ENCODE peak calls at places on chromosomes 5 and 9, in seven cellular contexts. Y is thoracic aorta, P is heart right ventricle, J is dorsolateral prefrontal cortex, W is A549, T is body of pancreas, Z is ovary. X is an unnamed sample.

GRCh38 chr9:109499631-109500120 is 1.6 kb upstream of the PTPN3 start:
- DNase-seq in Y (no peak), P (peak), J (peak), W (peak), T (peak), Z (no peak), X (peak)

GRCh38 chr5:67679184-67679855 is 482.7 kb upstream of the CD180 start:
- DNase-seq in Y (no peak), P (no peak), J (no peak), W (no peak), T (no peak), Z (no peak), X (no peak)

GRCh38 chr9:75036793-75037192 is 8.7 kb upstream of the CARNMT1 start:
- DNase-seq in Y (no peak), P (no peak), J (no peak), W (no peak), T (no peak), Z (no peak), X (no peak)

GRCh38 chr5:133653602-133653995 is 41.3 kb upstream of the FSTL4 start:
- DNase-seq in Y (no peak), P (no peak), J (no peak), W (no peak), T (no peak), Z (no peak), X (no peak)

GRCh38 chr9:134214766-134215394 is 50.5 kb upstream of the RNU6ATAC start:
- DNase-seq in Y (no peak), P (no peak), J (no peak), W (no peak), T (no peak), Z (peak), X (peak)

GRCh38 chr5:19496056-19496455 is 491.9 kb downstream of the CDH18 start:
- DNase-seq in Y (no peak), P (no peak), J (no peak), W (no peak), T (no peak), Z (no peak), X (no peak)

GRCh38 chr9:131977074-131977838 is 102.4 kb downstream of the MED27 start:
- DNase-seq in Y (no peak), P (no peak), J (no peak), W (no peak), T (no peak), Z (no peak), X (no peak)

GRCh38 chr9:35731415-35732184 is 395 bp downstream of the TLN1 start:
- DNase-seq in Y (no peak), P (no peak), J (no peak), W (peak), T (no peak), Z (no peak), X (no peak)

GRCh38 chr5:56456002-56456401 is 222.9 kb upstream of the ANKRD55 start:
- DNase-seq in Y (no peak), P (no peak), J (no peak), W (no peak), T (no peak), Z (no peak), X (no peak)

GRCh38 chr9:87301381-87301780 is 196.3 kb upstream of the DAPK1 start:
- DNase-seq in Y (no peak), P (no peak), J (no peak), W (no peak), T (no peak), Z (no peak), X (no peak)

GRCh38 chr5:153902026-153902425 is 136.7 kb downstream of the FAM114A2 start:
- DNase-seq in Y (no peak), P (no peak), J (no peak), W (no peak), T (no peak), Z (no peak), X (no peak)

GRCh38 chr5:154403776-154404387 is 41.9 kb upstream of the SAP30L start:
- DNase-seq in Y (no peak), P (no peak), J (no peak), W (no peak), T (no peak), Z (no peak), X (no peak)

GRCh38 chr9:134406366-134407122 is 80.3 kb downstream of the RXRA start:
- DNase-seq in Y (no peak), P (peak), J (no peak), W (peak), T (no peak), Z (no peak), X (no peak)

GRCh38 chr5:80957031-80957761 is 3.0 kb upstream of the RASGRF2 start:
- DNase-seq in Y (no peak), P (no peak), J (no peak), W (no peak), T (no peak), Z (no peak), X (no peak)

GRCh38 chr9:19404278-19405075 is 4.3 kb upstream of the ACER2 start:
- DNase-seq in Y (no peak), P (no peak), J (no peak), W (no peak), T (peak), Z (no peak), X (no peak)

GRCh38 chr5:8457187-8458037 is 588.5 kb downstream of the MTRR start:
- DNase-seq in Y (peak), P (peak), J (peak), W (peak), T (peak), Z (peak), X (peak)

GRCh38 chr5:143352691-143353090 is 50.8 kb downstream of the NR3C1 start:
- DNase-seq in Y (no peak), P (no peak), J (no peak), W (no peak), T (no peak), Z (no peak), X (no peak)

GRCh38 chr5:116520706-116521105 is 53.9 kb downstream of the SEMA6A start:
- DNase-seq in Y (no peak), P (peak), J (no peak), W (no peak), T (no peak), Z (no peak), X (no peak)

GRCh38 chr5:132103380-132103951 is 29.9 kb downstream of the CSF2 start:
- DNase-seq in Y (peak), P (peak), J (no peak), W (peak), T (peak), Z (peak), X (peak)

GRCh38 chr9:108083160-108083559 is 593.6 kb upstream of the KLF4 start:
- DNase-seq in Y (no peak), P (no peak), J (no peak), W (no peak), T (no peak), Z (no peak), X (no peak)

DNA sequence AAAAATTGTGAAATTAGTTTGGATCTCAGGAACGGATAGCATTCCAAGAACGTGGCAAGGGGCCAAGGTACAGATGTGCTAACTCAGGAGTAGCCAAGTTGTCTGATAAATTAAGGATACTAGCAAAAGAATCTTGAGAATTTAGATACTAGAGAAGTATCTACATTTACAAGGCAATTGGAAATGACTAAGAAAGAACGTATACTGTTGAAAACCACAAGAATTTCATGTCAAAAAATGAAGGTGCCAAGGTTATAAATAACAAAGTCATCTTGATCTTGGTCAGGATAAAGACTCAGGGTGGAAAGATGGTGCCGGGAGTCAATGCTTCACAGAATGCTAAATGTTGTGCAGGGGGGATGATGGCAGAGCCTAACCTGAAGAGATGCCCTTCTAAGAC is 19.2 kb downstream of the CAPSL start:
- DNase-seq in Y (no peak), P (no peak), J (no peak), W (no peak), T (no peak), Z (no peak), X (no peak)
- H3K4me3 ChIP-seq in Y (no peak), P (no peak), J (no peak), W (no peak), T (no peak), Z (no peak), X (no peak)

GRCh38 chr5:158670199-158670598 is 429.5 kb downstream of the EBF1 start:
- DNase-seq in Y (no peak), P (no peak), J (no peak), W (no peak), T (no peak), Z (no peak), X (no peak)
- H3K4me3 ChIP-seq in Y (no peak), P (no peak), J (no peak), W (no peak), T (no peak), Z (no peak), X (no peak)

DNA sequence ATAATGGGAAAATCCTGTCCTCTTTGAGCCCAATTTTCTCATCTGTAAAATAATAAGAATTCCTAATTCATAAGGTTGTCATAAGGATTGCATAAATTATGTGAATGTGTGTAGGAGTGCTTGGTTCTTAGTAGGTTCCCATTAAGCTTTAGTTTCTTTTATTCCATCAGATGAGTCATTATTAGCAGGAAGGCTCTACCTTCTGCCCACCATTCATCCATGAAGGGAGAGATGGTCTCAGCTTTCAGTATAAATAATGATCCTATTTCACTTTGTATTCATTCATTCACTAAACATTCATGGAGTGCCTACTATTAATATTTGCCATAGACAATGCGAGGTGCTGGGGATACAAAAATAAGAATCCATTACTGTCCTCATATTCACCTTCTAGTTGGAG is 3.0 kb downstream of the CMYA5 start:
- DNase-seq in Y (no peak), P (no peak), J (no peak), W (no peak), T (no peak), Z (no peak), X (no peak)
- H3K4me3 ChIP-seq in Y (no peak), P (no peak), J (no peak), W (no peak), T (no peak), Z (no peak), X (no peak)

GRCh38 chr9:129609486-129610192 is 11.3 kb downstream of the C9orf50 start:
- DNase-seq in Y (no peak), P (peak), J (no peak), W (peak), T (peak), Z (peak), X (no peak)
- H3K4me3 ChIP-seq in Y (peak), P (no peak), J (peak), W (peak), T (no peak), Z (peak), X (no peak)

DNA sequence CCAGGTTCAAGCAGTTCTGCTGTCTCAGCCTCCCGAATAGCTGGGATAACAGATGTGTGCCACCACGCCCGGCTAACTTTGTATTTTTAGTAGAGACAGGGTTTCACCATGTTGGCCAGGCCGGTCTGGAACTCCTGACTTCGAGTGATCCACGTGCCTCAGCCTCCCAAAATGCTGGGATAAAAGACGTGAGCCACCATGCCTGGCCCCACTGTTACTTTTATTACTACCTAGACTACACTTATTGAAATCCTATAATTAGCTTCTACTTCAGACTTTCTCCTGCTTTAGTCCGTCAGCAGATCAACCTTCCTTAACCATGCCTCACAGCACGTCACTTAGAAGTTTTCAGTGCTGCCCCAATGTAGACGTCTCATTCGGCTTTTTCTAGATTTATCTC is 8.2 kb downstream of the ZBTB43 start:
- DNase-seq in Y (no peak), P (no peak), J (no peak), W (no peak), T (no peak), Z (no peak), X (no peak)
- H3K4me3 ChIP-seq in Y (no peak), P (no peak), J (no peak), W (no peak), T (no peak), Z (no peak), X (no peak)

DNA sequence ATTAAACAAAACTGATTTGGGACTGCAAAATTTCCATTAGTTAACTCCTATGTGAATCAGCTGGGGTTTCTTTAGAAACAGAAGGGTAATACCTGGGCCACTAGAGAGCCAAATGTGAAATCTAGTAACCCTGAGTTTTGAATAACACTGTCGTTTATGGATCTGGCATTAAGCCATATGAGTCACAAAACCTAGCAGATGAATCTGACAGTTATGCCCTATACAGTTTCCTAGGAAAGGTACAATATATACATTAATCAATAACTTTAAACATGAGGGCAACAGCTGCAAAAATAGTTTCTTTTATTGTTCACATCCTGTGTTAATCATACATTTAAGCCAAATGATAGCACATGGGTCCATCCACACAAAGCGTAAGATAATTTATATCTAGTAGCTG is 56.9 kb downstream of the PAM start:
- DNase-seq in Y (no peak), P (no peak), J (no peak), W (peak), T (no peak), Z (no peak), X (no peak)
- H3K4me3 ChIP-seq in Y (no peak), P (no peak), J (no peak), W (no peak), T (no peak), Z (no peak), X (no peak)

GRCh38 chr9:125651907-125652306 is 55.1 kb downstream of the MAPKAP1 start:
- DNase-seq in Y (no peak), P (no peak), J (no peak), W (no peak), T (no peak), Z (no peak), X (no peak)

GRCh38 chr9:125649826-125650225 is 57.2 kb downstream of the MAPKAP1 start:
- DNase-seq in Y (no peak), P (no peak), J (no peak), W (no peak), T (no peak), Z (no peak), X (no peak)

GRCh38 chr9:125650271-125650737 is 56.7 kb downstream of the MAPKAP1 start:
- DNase-seq in Y (no peak), P (no peak), J (no peak), W (no peak), T (no peak), Z (no peak), X (no peak)

GRCh38 chr9:125648294-125648693 is 58.7 kb downstream of the MAPKAP1 start:
- DNase-seq in Y (no peak), P (no peak), J (no peak), W (no peak), T (no peak), Z (no peak), X (no peak)

DNA sequence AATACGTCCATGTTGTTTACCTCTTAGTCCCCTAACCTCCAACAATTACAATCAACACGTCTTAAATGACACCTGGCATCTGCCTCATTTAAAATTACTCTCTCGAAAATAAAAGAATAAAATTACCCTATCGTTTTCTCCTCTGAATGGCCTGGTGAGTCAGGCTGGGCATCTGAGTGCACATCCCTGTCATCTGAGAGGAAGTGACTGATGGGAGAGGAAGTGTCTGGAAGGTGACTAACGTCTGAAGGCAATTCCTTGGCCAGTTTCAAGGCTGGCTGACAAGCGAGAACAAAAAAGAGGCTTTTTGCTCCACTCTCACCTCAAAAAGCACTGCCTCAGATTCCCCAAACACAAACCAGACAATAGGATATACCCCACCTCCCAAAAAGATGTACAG is 57.7 kb downstream of the MAPKAP1 start:
- DNase-seq in Y (no peak), P (peak), J (no peak), W (peak), T (no peak), Z (no peak), X (no peak)
- H3K4me3 ChIP-seq in Y (no peak), P (no peak), J (no peak), W (no peak), T (no peak), Z (no peak), X (no peak)

DNA sequence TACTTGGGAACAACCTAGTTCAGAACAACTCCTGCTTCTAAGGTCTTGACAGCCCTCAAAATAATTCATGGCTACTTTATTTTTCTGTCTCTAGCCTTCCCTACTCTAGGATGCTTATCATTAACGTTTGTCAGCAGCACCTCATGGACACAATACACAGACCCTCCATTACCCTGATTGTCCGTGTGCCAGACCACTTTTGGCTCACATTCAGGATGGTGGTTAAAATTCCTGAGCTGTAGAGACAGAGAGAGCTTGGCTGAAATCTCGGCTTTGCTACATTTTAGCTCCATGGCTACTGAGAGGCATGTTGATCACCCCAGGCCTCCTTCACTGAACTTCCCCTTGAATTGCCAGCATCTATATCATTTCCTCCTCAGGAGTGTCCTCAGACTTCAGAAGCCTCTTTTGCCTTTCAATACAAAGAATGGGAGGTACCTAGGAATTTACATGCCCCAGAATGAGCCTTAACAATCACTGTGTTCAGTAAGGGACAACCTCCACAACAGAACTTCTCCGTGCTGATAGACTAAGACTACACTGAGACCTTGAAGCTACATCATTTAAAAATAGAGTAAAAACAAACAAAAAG is 104.7 kb upstream of the ISL1 start:
- DNase-seq in Y (no peak), P (no peak), J (no peak), W (no peak), T (no peak), Z (no peak), X (no peak)
- H3K4me3 ChIP-seq in Y (no peak), P (no peak), J (no peak), W (no peak), T (no peak), Z (no peak), X (no peak)

X was measured in right lobe of liver.